ENCODE peak calls at places on chromosomes 6 and 20, in five cellular contexts. B is neural progenitor cell, M is nephron progenitor cell, L is WTC11, W is fibroblast of villous mesenchyme. I is an unnamed sample.

GRCh38 chr6:23055523-23055922 is 486.2 kb downstream of the HDGFL1 start:
- DNase-seq in B (no peak), M (no peak), L (no peak), W (no peak), I (no peak)

GRCh38 chr6:162814417-162814988 is 86.7 kb downstream of the PACRG start:
- DNase-seq in B (no peak), M (no peak), L (no peak), W (no peak), I (no peak)

GRCh38 chr6:21381336-21381963 is 212.1 kb upstream of the SOX4 start:
- DNase-seq in B (no peak), M (no peak), L (no peak), W (peak), I (no peak)

GRCh38 chr20:21464916-21465315 is 48.9 kb downstream of the NKX2-2 start:
- DNase-seq in B (no peak), M (no peak), L (no peak), W (no peak), I (no peak)

GRCh38 chr20:17438436-17439039 is 92.6 kb downstream of the BFSP1 start:
- DNase-seq in B (no peak), M (no peak), L (no peak), W (no peak), I (no peak)

GRCh38 chr6:52543262-52543661 is 33.6 kb downstream of the TRAM2 start:
- DNase-seq in B (no peak), M (no peak), L (no peak), W (no peak), I (no peak)

GRCh38 chr20:34575756-34576155 is 17.2 kb downstream of the MAP1LC3A start:
- DNase-seq in B (no peak), M (no peak), L (no peak), W (no peak), I (no peak)

GRCh38 chr6:49430187-49430586 is 32.9 kb downstream of the MMUT start:
- DNase-seq in B (no peak), M (no peak), L (no peak), W (peak), I (no peak)

GRCh38 chr20:11777861-11778570 is 139.7 kb upstream of the BTBD3 start:
- DNase-seq in B (no peak), M (no peak), L (no peak), W (peak), I (no peak)

GRCh38 chr20:53810661-53811355 is 217.2 kb upstream of the ZNF217 start:
- DNase-seq in B (no peak), M (no peak), L (no peak), W (no peak), I (no peak)

GRCh38 chr6:133854633-133855598 is 34.0 kb upstream of the TCF21 start:
- DNase-seq in B (peak), M (peak), L (peak), W (no peak), I (no peak)

GRCh38 chr6:138429731-138430130 is 25.7 kb downstream of the HEBP2 start:
- DNase-seq in B (no peak), M (no peak), L (no peak), W (no peak), I (no peak)
- TF ChIP-seq CTCF in B (no peak), M (no peak), L (no peak), W (no peak), I (no peak)

GRCh38 chr20:57434390-57434700 is 43.1 kb downstream of the RBM38 start:
- DNase-seq in B (peak), M (no peak), L (no peak), W (no peak), I (no peak)

GRCh38 chr20:57435105-57435497 is 43.9 kb downstream of the RBM38 start:
- DNase-seq in B (no peak), M (no peak), L (no peak), W (no peak), I (no peak)

GRCh38 chr20:57437267-57437666 is 46.1 kb downstream of the RBM38 start:
- DNase-seq in B (no peak), M (no peak), L (no peak), W (no peak), I (no peak)

GRCh38 chr20:57436223-57436545 is 45.0 kb downstream of the RBM38 start:
- DNase-seq in B (no peak), M (no peak), L (no peak), W (no peak), I (no peak)

DNA sequence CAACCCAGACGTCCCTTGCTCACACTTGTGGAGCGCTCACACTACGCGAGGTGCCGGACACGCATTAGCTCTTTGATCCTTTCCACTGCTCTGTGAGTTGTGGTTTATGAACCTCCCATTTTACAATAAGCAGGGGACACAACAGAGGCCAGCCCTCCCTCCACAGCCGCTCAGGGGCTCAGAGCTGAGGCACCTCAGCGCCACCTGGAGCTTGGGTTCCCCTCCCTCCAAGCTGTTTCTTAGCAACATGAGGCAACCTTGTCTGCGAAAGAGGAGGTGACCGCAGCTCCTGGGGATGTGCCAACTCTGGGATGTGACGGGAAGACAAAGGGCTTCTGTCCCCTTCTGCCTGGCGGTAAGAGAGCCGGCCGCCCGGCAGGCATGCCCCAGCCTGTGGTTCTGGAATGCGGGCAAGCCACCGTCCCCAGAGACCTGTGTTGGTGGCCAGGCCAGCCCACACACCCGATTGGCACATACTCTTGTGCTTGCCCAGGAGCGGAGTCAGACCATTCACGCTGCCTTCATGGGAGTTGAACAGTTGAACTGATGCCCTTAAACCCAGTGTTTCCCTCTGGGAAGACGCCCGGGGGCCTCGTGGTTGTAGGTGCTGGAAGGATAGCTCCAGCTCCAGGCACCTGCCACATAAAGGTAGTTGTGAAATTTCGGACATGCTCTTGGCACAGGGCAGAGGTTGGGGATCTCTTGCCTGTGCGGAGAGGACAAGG is 44.5 kb downstream of the RBM38 start:
- DNase-seq in B (peak), M (no peak), L (no peak), W (no peak), I (peak)
- TF ChIP-seq CTCF in B (no peak), M (no peak), L (no peak), W (no peak), I (no peak)

GRCh38 chr6:127858992-127859391 is 41.9 kb downstream of the THEMIS start:
- DNase-seq in B (no peak), M (no peak), L (no peak), W (no peak), I (no peak)
- TF ChIP-seq CTCF in B (no peak), M (no peak), L (no peak), W (no peak), I (no peak)

DNA sequence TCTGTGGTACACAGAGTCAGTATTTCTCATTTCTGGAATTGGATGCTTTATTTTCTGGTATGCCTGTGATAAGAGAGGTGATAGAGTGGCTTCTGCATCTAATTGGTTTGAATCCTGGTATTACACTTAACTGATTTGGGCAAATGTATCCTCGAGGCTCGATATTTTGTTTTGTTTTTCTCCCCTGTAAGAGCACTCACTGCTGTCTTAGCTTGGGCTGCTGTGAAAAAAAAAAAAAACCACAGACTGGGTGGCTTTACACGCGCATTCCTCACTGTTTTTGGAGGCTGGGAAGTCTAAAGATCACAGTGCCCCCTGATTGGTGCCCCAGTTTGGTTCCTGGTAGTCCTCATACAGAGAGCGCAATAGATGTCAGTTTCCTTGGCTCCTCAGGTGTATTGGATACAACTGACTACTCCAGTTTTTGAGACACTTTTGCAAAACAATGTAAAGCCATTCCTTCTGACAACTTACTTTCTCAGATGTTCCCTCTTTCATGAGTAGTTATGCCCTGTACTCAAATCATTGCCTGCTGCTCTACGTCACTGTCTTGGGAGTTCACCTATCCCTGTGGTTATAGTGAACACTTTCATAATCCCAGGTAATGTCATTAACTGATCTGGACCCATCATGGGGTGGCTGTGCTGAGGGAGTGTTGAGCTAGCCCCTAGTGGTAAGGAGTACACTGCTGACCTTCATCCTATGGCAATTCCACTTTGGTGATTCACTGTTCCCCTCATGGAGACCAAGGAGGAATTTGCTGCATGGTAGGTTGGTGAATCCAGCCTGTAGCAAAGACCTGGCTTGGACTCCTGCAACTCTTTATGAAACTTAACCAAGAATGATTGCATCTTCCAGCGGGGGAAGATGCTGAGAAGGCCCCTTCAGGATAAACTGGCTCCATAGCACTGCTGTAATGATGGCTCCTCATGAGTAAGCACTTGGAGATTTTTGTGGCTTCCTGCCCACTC is 3.5 kb upstream of the ACAT2 start:
- DNase-seq in B (no peak), M (no peak), L (no peak), W (no peak), I (no peak)
- TF ChIP-seq CTCF in B (peak), M (no peak), L (no peak), W (peak), I (no peak)